ENCODE peak calls at places on chromosomes 6 and 20, in ten cellular contexts. L is Caco-2, G is left ventricle myocardium inferior, D is ascending aorta, J is pancreas, I is choroid plexus epithelial cell, K is BJ, E is GM12878, U is heart left ventricle, P is lung. S is an unnamed sample.

GRCh38 chr6:20692023-20692422 is 157.8 kb downstream of the CDKAL1 start:
- DNase-seq in L (no peak), G (no peak), D (no peak), J (no peak), I (no peak), K (no peak), E (no peak), U (no peak), P (no peak), S (no peak)

GRCh38 chr6:16857969-16858592 is 96.8 kb upstream of the ATXN1 start:
- DNase-seq in L (no peak), G (no peak), D (no peak), J (no peak), I (no peak), K (no peak), E (no peak), U (no peak), P (no peak), S (no peak)

GRCh38 chr6:119273799-119274595 is 75.6 kb downstream of the MAN1A1 start:
- DNase-seq in L (no peak), G (no peak), D (no peak), J (no peak), I (peak), K (peak), E (no peak), U (no peak), P (no peak), S (no peak)

GRCh38 chr6:107869871-107870270 is 45.8 kb upstream of the SCML4 start:
- DNase-seq in L (no peak), G (no peak), D (no peak), J (no peak), I (no peak), K (no peak), E (no peak), U (no peak), P (no peak), S (no peak)

GRCh38 chr6:3478341-3478740 is 21.5 kb upstream of the SLC22A23 start:
- DNase-seq in L (no peak), G (no peak), D (no peak), J (no peak), I (no peak), K (no peak), E (no peak), U (no peak), P (no peak), S (no peak)

GRCh38 chr6:42402184-42402583 is 49.5 kb downstream of the TRERF1 start:
- DNase-seq in L (no peak), G (no peak), D (no peak), J (no peak), I (peak), K (no peak), E (peak), U (no peak), P (no peak), S (no peak)

GRCh38 chr6:145151624-145152023 is 583.7 kb downstream of the EPM2A start:
- DNase-seq in L (no peak), G (no peak), D (no peak), J (no peak), I (peak), K (no peak), E (no peak), U (no peak), P (no peak), S (no peak)

GRCh38 chr20:22446613-22447447 is 137.5 kb downstream of the FOXA2 start:
- DNase-seq in L (no peak), G (no peak), D (no peak), J (no peak), I (no peak), K (no peak), E (no peak), U (no peak), P (peak), S (no peak)

GRCh38 chr6:168155193-168155592 is 76.2 kb upstream of the FRMD1 start:
- DNase-seq in L (no peak), G (no peak), D (no peak), J (no peak), I (peak), K (no peak), E (no peak), U (no peak), P (no peak), S (no peak)

GRCh38 chr20:34473262-34473883 is 42.8 kb upstream of the DYNLRB1 start:
- DNase-seq in L (peak), G (peak), D (no peak), J (no peak), I (peak), K (no peak), E (no peak), U (peak), P (no peak), S (no peak)

GRCh38 chr6:39153766-39154397 is 38.9 kb upstream of the SAYSD1 start:
- DNase-seq in L (no peak), G (no peak), D (no peak), J (no peak), I (no peak), K (no peak), E (no peak), U (no peak), P (no peak), S (no peak)

GRCh38 chr20:9241721-9242427 is 173.0 kb downstream of the PLCB4 start:
- DNase-seq in L (no peak), G (no peak), D (no peak), J (no peak), I (no peak), K (no peak), E (no peak), U (no peak), P (no peak), S (no peak)

GRCh38 chr6:149843051-149843633 is 21.0 kb downstream of the LRP11 start:
- DNase-seq in L (no peak), G (peak), D (no peak), J (no peak), I (peak), K (no peak), E (no peak), U (no peak), P (no peak), S (no peak)

GRCh38 chr20:51265366-51265765 is 242.5 kb upstream of the KCNG1 start:
- DNase-seq in L (no peak), G (no peak), D (no peak), J (no peak), I (no peak), K (no peak), E (no peak), U (no peak), P (no peak), S (no peak)

GRCh38 chr6:161482517-161482903 is 208.6 kb upstream of the AGPAT4 start:
- DNase-seq in L (no peak), G (no peak), D (no peak), J (no peak), I (peak), K (no peak), E (no peak), U (no peak), P (no peak), S (no peak)

GRCh38 chr6:54737247-54737646 is 109.3 kb upstream of the FAM83B start:
- DNase-seq in L (no peak), G (no peak), D (no peak), J (no peak), I (no peak), K (no peak), E (no peak), U (no peak), P (no peak), S (no peak)

GRCh38 chr6:41263267-41263666 is 23.2 kb downstream of the TREM1 start:
- DNase-seq in L (no peak), G (no peak), D (no peak), J (no peak), I (no peak), K (no peak), E (no peak), U (no peak), P (no peak), S (no peak)

GRCh38 chr6:6191476-6191875 is 129.0 kb downstream of the F13A1 start:
- DNase-seq in L (no peak), G (no peak), D (no peak), J (no peak), I (no peak), K (no peak), E (no peak), U (no peak), P (no peak), S (no peak)

GRCh38 chr6:41071501-41071922 is 644 bp downstream of the OARD1 start:
- DNase-seq in L (no peak), G (no peak), D (no peak), J (no peak), I (no peak), K (peak), E (peak), U (no peak), P (no peak), S (no peak)

GRCh38 chr6:2799936-2800527 is 34.8 kb downstream of the WRNIP1 start:
- DNase-seq in L (no peak), G (no peak), D (no peak), J (no peak), I (no peak), K (no peak), E (no peak), U (no peak), P (peak), S (no peak)

GRCh38 chr6:108767418-108768175 is 80.6 kb upstream of the ARMC2 start:
- DNase-seq in L (no peak), G (no peak), D (no peak), J (no peak), I (no peak), K (no peak), E (no peak), U (no peak), P (no peak), S (no peak)

GRCh38 chr20:21505161-21505809 is 8.6 kb downstream of the NKX2-2 start:
- DNase-seq in L (peak), G (peak), D (no peak), J (peak), I (peak), K (no peak), E (no peak), U (peak), P (peak), S (peak)

GRCh38 chr20:22216984-22217383 is 367.4 kb downstream of the FOXA2 start:
- DNase-seq in L (no peak), G (no peak), D (no peak), J (no peak), I (no peak), K (no peak), E (no peak), U (no peak), P (no peak), S (no peak)

GRCh38 chr20:1944345-1945099 is 49.3 kb downstream of the SIRPA start:
- DNase-seq in L (no peak), G (no peak), D (no peak), J (no peak), I (no peak), K (no peak), E (no peak), U (no peak), P (no peak), S (no peak)

GRCh38 chr20:49573900-49574416 is 6.0 kb upstream of the PTGIS start:
- DNase-seq in L (peak), G (no peak), D (no peak), J (no peak), I (no peak), K (no peak), E (no peak), U (no peak), P (no peak), S (no peak)

GRCh38 chr20:12963456-12963855 is 45.3 kb upstream of the SPTLC3 start:
- DNase-seq in L (no peak), G (no peak), D (no peak), J (no peak), I (no peak), K (no peak), E (no peak), U (no peak), P (no peak), S (no peak)

GRCh38 chr6:81999270-81999669 is 246.8 kb upstream of the TENT5A start:
- DNase-seq in L (no peak), G (no peak), D (no peak), J (no peak), I (no peak), K (no peak), E (no peak), U (no peak), P (no peak), S (no peak)

GRCh38 chr6:147035891-147036290 is 168.3 kb upstream of the STXBP5 start:
- DNase-seq in L (no peak), G (no peak), D (no peak), J (no peak), I (peak), K (no peak), E (no peak), U (no peak), P (no peak), S (no peak)

GRCh38 chr6:43578748-43579147 is 2.8 kb downstream of the POLH start:
- DNase-seq in L (no peak), G (no peak), D (no peak), J (no peak), I (peak), K (no peak), E (no peak), U (no peak), P (no peak), S (no peak)

GRCh38 chr6:43582911-43583310 is 6.9 kb downstream of the POLH start:
- DNase-seq in L (no peak), G (no peak), D (no peak), J (no peak), I (no peak), K (no peak), E (no peak), U (no peak), P (no peak), S (no peak)

GRCh38 chr6:43575772-43576551 is at the start of the genes POLH and XPO5:
- DNase-seq in L (peak), G (peak), D (peak), J (peak), I (peak), K (peak), E (peak), U (peak), P (peak), S (peak)

GRCh38 chr6:43575105-43575771 is 600 bp downstream of the XPO5 start:
- DNase-seq in L (peak), G (peak), D (no peak), J (no peak), I (peak), K (no peak), E (no peak), U (no peak), P (no peak), S (no peak)

GRCh38 chr6:43579171-43579570 is 3.2 kb downstream of the POLH start:
- DNase-seq in L (no peak), G (no peak), D (no peak), J (no peak), I (peak), K (no peak), E (no peak), U (no peak), P (no peak), S (no peak)
- H3K4me3 ChIP-seq in L (no peak), G (no peak), D (no peak), J (no peak), I (no peak), K (no peak), E (peak), U (no peak), P (no peak), S (no peak)

DNA sequence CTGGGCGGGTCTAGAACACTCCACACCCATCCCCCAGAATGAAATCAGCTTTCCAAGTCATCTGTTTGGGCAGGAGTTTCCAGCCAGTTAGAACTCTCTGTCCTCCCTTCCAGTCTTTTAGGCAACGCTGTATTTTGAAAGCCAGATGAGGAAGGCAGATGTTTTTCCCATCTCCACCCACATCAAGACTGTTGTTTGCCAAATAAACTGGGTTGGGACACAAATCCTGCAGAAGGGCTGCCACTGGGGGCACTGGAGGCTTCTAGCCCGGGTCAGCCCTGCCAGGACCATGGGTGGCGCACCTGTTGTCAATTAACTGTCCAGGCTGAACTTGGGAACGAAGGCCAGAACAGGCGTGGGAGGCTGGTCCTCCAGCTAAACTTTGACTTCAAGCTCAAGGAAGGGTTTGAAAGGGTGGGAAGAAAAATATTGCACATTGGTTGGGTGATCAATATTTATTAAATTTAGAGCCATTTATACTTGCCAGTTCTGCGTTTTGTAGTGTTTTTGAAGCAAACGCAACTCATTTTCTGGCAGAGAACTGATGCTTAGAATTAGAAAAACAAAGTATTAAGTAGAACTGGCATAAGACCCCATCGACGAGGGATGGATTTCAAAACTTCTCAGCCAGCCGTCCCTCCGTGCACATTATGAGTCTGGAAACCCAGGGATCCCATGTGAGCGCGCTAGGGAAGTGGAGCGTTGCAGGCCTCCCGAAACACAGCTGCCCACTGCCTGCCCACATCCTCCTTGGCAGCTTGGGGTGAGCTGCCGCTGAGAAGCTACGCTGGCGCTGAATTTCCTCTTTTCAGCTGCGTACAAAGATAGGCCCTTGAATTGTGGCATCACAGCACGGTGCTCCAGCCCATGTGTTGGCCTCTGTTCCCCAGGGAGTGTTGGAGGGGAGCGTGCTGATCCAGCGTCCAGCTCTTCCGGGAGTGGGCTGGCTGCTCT is 297.4 kb downstream of the QKI start:
- DNase-seq in L (no peak), G (peak), D (peak), J (no peak), I (no peak), K (peak), E (peak), U (peak), P (peak), S (peak)
- TF ChIP-seq CTCF in L (no peak), G (peak), D (no peak), J (no peak), I (no peak), K (peak), E (no peak), U (peak), P (no peak), S (peak)

DNA sequence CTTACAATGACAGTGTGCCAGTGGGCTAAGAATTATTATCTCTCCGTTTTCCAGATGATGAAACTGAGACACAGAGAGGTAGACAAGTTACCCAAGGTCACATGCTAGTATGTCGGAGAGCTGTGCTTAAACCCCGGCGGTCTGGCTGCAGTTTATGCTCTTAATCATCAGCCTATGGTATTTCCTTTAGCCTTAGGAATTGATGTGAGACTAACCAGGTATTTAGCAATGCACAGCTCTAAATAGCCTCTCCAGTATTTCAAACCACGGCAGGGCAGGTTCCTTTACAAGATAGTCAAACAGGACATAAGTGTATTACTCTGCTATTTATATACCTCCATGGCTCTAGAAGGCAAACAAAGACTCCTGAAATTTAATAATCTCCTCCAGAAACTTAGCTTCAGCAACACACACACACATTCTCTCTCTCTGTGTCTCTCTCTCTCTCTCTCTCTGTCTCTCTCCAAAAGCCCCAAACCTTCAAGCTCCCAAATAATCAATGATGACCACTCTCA is 142.0 kb upstream of the ZNF217 start:
- DNase-seq in L (peak), G (no peak), D (no peak), J (no peak), I (peak), K (peak), E (no peak), U (no peak), P (no peak), S (no peak)
- H3K4me3 ChIP-seq in L (no peak), G (peak), D (no peak), J (no peak), I (no peak), K (no peak), E (no peak), U (no peak), P (no peak), S (no peak)

GRCh38 chr20:56816349-56816748 is 187.2 kb downstream of the TFAP2C start:
- DNase-seq in L (no peak), G (no peak), D (no peak), J (no peak), I (no peak), K (no peak), E (no peak), U (no peak), P (no peak), S (no peak)

GRCh38 chr20:56815796-56816195 is 186.7 kb downstream of the TFAP2C start:
- DNase-seq in L (peak), G (no peak), D (no peak), J (no peak), I (no peak), K (no peak), E (no peak), U (no peak), P (no peak), S (no peak)

GRCh38 chr20:56820984-56821383 is 191.9 kb downstream of the TFAP2C start:
- DNase-seq in L (peak), G (no peak), D (no peak), J (no peak), I (no peak), K (no peak), E (no peak), U (no peak), P (no peak), S (no peak)

DNA sequence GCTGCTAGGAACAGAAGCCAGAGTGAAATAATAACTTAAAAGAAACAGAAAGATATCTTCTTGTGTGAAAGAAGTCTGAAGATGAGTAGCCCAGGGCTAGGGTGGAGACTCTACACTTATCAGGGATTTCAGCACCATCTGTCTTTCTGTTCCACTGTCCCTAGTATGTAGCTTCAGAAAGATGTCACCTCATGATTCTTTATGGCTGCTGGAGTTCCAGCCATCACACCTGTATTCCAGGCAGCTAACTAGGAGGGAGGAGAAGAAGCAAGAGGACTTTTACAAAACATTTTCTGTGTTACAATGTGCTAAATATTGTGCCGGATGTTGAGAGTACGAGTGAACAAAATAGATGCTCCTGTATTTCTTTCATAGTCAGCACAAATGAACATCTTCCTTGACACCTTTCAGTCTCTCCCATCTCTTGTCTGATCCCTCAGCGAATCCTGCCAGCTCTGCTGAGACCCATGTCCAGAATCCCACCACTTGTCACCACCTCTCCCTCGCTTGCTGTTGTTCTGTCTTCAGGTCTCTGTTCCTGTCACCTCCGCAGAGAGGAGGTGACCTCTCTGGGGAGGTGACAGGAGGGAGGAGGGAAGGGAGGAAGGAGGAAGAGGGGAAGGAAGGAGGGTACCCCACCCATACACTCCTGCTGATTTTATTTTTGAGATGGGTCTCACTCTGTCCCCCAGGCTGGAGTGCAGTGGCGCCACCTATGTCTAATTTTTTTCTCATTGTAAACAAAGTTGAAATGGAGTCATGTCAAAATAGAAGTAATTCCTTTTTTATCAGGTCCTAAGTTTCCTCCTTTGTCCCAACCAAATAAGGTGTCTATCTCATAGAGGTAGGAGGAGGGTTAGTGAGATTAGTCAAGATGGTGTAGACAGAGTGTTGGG is 188.9 kb downstream of the TFAP2C start:
- DNase-seq in L (no peak), G (no peak), D (no peak), J (no peak), I (no peak), K (no peak), E (no peak), U (no peak), P (no peak), S (no peak)
- TF ChIP-seq CTCF in L (no peak), G (no peak), D (no peak), J (no peak), I (peak), K (peak), E (no peak), U (no peak), P (no peak), S (no peak)